ENCODE peak calls at places on chromosome 19, in four cellular contexts. R, S, Z and M are unnamed samples.

GRCh38 chr19:40745402-40745780 is 4.9 kb downstream of the ACTMAP start:
- DNase-seq in R (no peak), S (no peak), Z (no peak), M (no peak)

GRCh38 chr19:41261474-41262190 is 2.5 kb upstream of the HNRNPUL1 start:
- DNase-seq in R (no peak), S (peak; percentile 30), Z (no peak), M (no peak)

GRCh38 chr19:10088949-10089554 is 2.9 kb downstream of the SHFL start:
- DNase-seq in R (no peak), S (no peak), Z (no peak), M (no peak)

GRCh38 chr19:13010038-13010991 is 15.0 kb downstream of the NFIX start:
- DNase-seq in R (peak; percentile 49), S (peak; percentile 23), Z (no peak), M (no peak)

GRCh38 chr19:7888145-7888825 is at the start of gene LRRC8E:
- DNase-seq in R (peak; percentile 26), S (no peak), Z (no peak), M (no peak)

GRCh38 chr19:803686-804418 is 6.6 kb downstream of the PTBP1 start:
- DNase-seq in R (peak; percentile 42), S (no peak), Z (no peak), M (no peak)

GRCh38 chr19:55406869-55407624 is 541 bp downstream of the UBE2S start:
- DNase-seq in R (peak; percentile 66), S (peak; percentile 42), Z (peak; percentile 57), M (peak; percentile 67)

GRCh38 chr19:46634045-46634655 is 1.9 kb downstream of the GNG8 start:
- DNase-seq in R (peak; percentile 95), S (peak; percentile 96), Z (peak; percentile 89), M (peak; percentile 98)

GRCh38 chr19:3458595-3459284 is 21.6 kb downstream of the SMIM24 start:
- DNase-seq in R (no peak), S (no peak), Z (no peak), M (no peak)

GRCh38 chr19:1851581-1852293 is 3.5 kb upstream of the REXO1 start:
- DNase-seq in R (peak; percentile 76), S (peak; percentile 83), Z (no peak), M (no peak)

GRCh38 chr19:33473644-33474305 is 47.8 kb downstream of the PEPD start:
- DNase-seq in R (no peak), S (no peak), Z (no peak), M (no peak)

GRCh38 chr19:13980340-13980739 is 25.8 kb downstream of the RFX1 start:
- DNase-seq in R (no peak), S (no peak), Z (no peak), M (no peak)

GRCh38 chr19:14091086-14091884 is 734 bp upstream of the SAMD1 start:
- DNase-seq in R (peak; percentile 97), S (peak; percentile 76), Z (peak; percentile 83), M (peak; percentile 94)

GRCh38 chr19:289651-290538 is 1.3 kb downstream of the PLPP2 start:
- DNase-seq in R (no peak), S (no peak), Z (no peak), M (peak; percentile 47)

GRCh38 chr19:15195381-15195964 is 5.3 kb downstream of the NOTCH3 start:
- DNase-seq in R (no peak), S (peak; percentile 38), Z (no peak), M (no peak)

GRCh38 chr19:9295411-9295849 is 14.2 kb downstream of the ZNF699 start:
- DNase-seq in R (no peak), S (no peak), Z (no peak), M (no peak)

GRCh38 chr19:15471639-15472101 is 7.3 kb upstream of the RASAL3 start:
- DNase-seq in R (no peak), S (no peak), Z (no peak), M (no peak)

GRCh38 chr19:14114854-14115253 is 2.7 kb downstream of the PRKACA start:
- DNase-seq in R (peak; percentile 69), S (peak; percentile 64), Z (peak; percentile 57), M (peak; percentile 69)

GRCh38 chr19:30244533-30244932 is 127.7 kb upstream of the ZNF536 start:
- DNase-seq in R (no peak), S (no peak), Z (no peak), M (no peak)
- TF ChIP-seq CTCF in R (no peak), S (no peak), Z (no peak), M (no peak)

DNA sequence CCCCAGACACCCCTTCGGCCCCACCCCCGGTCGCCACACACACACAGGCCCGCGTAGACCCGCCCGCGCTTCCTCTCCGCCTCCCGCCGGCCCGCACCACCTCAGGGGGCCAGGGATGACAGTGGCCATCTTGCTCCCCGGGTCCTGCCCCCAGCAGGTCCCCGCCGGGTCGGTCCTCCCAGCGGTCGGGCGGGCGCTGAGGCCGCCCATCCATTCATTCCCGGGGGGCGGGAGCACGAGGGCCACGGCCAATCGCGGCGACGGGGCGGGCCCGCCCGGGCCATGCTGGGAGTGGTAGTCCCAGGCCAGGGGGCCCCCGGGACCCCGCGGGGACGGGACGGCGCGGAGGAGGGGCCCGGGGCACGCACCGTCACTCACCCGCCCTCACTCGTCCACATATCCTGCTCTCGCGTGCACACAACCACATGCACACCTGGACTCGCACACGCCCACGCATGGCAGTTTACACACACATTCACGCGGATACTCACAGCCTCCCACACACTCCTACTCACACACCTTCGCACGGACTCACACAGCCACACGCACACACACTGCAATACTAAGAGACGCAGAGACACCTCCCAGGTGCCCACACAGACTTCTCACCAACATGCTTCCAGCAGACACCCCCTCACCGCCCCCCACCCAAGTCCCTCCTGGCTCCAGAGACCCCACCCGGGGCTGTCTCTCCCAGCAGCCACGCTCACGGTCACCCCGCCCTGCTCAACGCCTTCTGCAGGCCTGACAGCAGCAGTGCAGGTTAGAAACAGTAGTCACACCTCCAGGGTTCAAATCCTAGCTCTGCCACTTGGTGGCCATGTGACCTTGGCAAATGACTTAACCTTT is at the start of gene DPF1:
- DNase-seq in R (peak; percentile 97), S (peak; percentile 67), Z (peak; percentile 88), M (peak; percentile 97)
- TF ChIP-seq CTCF in R (no peak), S (no peak), Z (peak; percentile 76), M (peak; percentile 15)

DNA sequence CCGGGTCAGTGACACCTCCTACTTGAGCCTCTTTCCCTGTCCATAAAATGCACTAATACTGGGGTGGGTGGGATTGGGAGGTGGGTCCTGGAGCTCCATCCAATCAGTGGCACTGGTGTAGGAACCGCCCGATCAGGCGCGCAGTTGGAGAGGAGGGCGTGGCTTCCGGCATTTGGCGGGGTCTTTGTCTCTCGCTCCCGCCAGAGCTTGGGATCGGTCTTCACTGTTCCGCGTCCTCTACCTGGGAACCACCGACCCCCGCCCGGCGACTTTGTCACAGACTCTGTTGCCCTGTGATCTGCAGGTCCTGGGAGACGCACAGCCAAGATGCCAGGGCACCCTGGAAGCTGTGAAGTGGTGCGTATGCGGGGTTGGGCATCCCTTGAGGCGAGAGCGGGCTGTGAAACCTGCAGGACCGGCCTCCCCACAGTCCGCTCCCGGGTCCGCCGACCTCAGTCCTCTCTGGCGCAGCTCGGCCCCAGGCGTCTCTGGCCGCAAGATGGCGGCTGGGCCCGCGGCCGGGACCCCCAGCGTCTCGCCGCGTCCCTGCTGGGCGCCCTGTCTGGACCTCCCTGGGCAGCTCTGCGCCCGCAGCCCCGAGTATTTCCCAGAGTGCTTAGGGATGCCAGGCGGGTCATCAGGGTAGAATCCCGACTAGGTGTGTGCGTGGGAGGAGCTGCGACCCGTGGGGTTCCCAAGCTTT is 41.6 kb upstream of the ZNF730 start:
- DNase-seq in R (peak; percentile 81), S (peak; percentile 11), Z (peak; percentile 90), M (peak; percentile 34)
- TF ChIP-seq CTCF in R (no peak), S (no peak), Z (no peak), M (no peak)

DNA sequence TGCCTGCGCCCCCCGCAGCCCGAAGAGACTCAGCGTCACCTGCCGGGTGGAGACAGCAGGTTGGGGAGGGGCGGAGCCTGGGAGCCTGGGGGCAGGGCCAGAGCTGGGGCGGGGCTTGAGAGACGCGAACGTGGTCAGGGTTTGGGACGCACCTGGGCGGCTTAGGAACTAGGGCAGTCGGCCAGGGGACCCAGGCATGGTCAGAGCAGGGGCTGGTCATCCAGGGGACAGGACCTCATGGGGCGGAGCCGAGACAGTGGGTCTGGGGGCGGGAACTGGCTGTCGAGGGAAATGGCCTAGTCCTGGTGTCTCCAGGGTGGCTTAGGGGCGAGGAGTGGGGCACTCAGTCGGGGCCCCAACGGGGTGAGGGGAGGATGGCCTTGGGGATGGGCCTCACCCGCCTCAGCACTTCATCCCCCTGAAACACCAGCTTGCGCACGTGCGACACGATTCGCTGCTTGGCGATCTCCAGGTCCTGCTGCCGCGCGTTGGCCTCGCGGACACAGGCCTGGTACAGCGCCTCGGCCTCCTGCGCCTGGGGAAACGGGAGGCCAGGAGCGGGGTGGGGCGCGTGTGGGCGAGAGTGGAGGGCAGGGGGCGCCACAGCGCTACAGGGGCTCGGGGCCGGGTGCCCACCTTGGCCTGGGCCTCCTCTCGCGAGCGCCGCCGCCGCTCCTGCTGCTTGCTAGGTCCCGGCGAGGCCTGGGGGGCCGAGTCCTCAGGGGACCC is 5.8 kb downstream of the GMIP start:
- DNase-seq in R (no peak), S (no peak), Z (no peak), M (no peak)
- TF ChIP-seq CTCF in R (no peak), S (no peak), Z (peak; percentile 12), M (no peak)

GRCh38 chr19:17766543-17767131 is 15.4 kb downstream of the FCHO1 start:
- DNase-seq in R (no peak), S (peak; percentile 77), Z (peak; percentile 90), M (peak; percentile 74)
- TF ChIP-seq CTCF in R (peak; percentile 84), S (peak; percentile 78), Z (peak; percentile 97), M (peak; percentile 88)

GRCh38 chr19:48815870-48816501 is 5.2 kb upstream of the BCAT2 start:
- DNase-seq in R (peak; percentile 47), S (no peak), Z (peak; percentile 55), M (peak; percentile 62)

GRCh38 chr19:48814895-48815294 is 4.1 kb upstream of the BCAT2 start:
- DNase-seq in R (no peak), S (no peak), Z (no peak), M (no peak)

GRCh38 chr19:48813123-48813911 is 2.5 kb upstream of the BCAT2 start:
- DNase-seq in R (peak; percentile 7), S (no peak), Z (no peak), M (peak; percentile 33)

GRCh38 chr19:48810151-48810550 is 678 bp downstream of the BCAT2 start:
- DNase-seq in R (peak; percentile 22), S (no peak), Z (peak; percentile 52), M (peak; percentile 31)

DNA sequence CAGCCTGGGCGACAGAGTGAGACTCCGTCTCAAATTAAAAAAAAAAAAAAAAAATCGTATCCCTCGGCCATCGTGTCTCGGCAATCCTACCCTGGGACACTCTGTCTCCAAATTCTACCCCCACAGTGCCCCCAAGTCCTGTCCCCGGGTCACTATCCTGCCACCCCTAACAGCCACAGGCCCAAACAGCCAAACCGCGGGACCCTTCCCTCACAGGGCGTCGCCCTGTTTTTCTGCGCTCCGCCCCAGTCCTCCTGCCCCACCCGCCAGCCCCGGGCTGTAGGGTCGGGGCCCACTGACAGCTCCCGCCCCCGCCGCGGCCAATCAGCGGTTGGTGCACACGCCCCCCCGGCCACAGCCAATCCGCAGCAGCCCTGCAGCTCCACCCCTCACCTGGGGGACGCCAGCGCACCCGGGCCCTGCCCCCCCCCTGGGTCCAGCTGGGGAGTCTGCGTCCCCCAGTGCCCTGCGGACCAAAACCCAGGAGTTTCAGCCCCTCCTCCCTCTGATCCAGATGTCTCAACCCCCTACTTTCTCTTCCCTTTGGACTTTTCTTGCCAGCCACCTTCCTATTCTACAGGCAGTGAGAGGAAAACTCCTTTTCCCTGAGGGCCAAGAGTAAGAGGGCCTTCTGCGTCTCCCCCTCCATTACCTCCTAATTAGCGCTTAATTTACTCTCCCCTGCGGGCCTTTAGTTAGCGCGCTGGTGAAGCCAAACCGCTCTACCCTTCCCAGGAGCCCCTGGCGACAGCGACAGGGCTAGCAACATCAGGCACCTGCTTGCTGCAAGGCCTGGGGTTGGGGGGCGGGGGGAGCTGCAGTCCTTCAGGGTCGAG is 1.5 kb upstream of the BCAT2 start:
- DNase-seq in R (peak; percentile 95), S (peak; percentile 86), Z (peak; percentile 91), M (peak; percentile 97)
- TF ChIP-seq CTCF in R (no peak), S (no peak), Z (no peak), M (no peak)